ENCODE peak calls at places on chromosomes 16 and 17, in nine cellular contexts. One of them, this sample, is unnamed.

GRCh38 chr16:74811911-74812310 is 37.3 kb upstream of the FA2H start:
- DNase-seq in aorta: no peak
- DNase-seq in H9: no peak
- DNase-seq in epithelial cell of esophagus: no peak
- DNase-seq in stimulated activated CD8-positive, alpha-beta memory T cell treated with anti-CD3 and anti-CD28 coated beads, Interleukin-2, amount 100 ng/mL, for 1 hour: no peak
- DNase-seq in T follicular helper cell: no peak
- DNase-seq in NCI-H1417: no peak
- DNase-seq in GM12865: no peak
- DNase-seq in hippocampal formation: no peak
- DNase-seq in this sample: no peak

GRCh38 chr16:80599466-80599865 is 58.7 kb downstream of the DYNLRB2 start:
- DNase-seq in epithelial cell of esophagus: no peak
- DNase-seq in aorta: no peak
- DNase-seq in NCI-H1417: no peak
- DNase-seq in hippocampal formation: no peak
- DNase-seq in stimulated activated CD8-positive, alpha-beta memory T cell treated with anti-CD3 and anti-CD28 coated beads, Interleukin-2, amount 100 ng/mL, for 1 hour: no peak
- DNase-seq in GM12865: no peak
- DNase-seq in H9: no peak
- DNase-seq in T follicular helper cell: no peak
- DNase-seq in this sample: no peak

GRCh38 chr17:1197379-1197778 is 17.6 kb upstream of the ABR start:
- DNase-seq in NCI-H1417: no peak
- DNase-seq in GM12865: peak
- DNase-seq in hippocampal formation: peak
- DNase-seq in stimulated activated CD8-positive, alpha-beta memory T cell treated with anti-CD3 and anti-CD28 coated beads, Interleukin-2, amount 100 ng/mL, for 1 hour: no peak
- DNase-seq in epithelial cell of esophagus: no peak
- DNase-seq in T follicular helper cell: no peak
- DNase-seq in aorta: peak
- DNase-seq in H9: no peak
- DNase-seq in this sample: no peak

GRCh38 chr16:81544691-81545365 is 100.2 kb downstream of the CMIP start:
- DNase-seq in GM12865: peak
- DNase-seq in H9: no peak
- DNase-seq in aorta: peak
- DNase-seq in stimulated activated CD8-positive, alpha-beta memory T cell treated with anti-CD3 and anti-CD28 coated beads, Interleukin-2, amount 100 ng/mL, for 1 hour: no peak
- DNase-seq in T follicular helper cell: no peak
- DNase-seq in NCI-H1417: no peak
- DNase-seq in hippocampal formation: no peak
- DNase-seq in epithelial cell of esophagus: no peak
- DNase-seq in this sample: no peak

GRCh38 chr17:51362818-51363598 is 102.7 kb downstream of the UTP18 start:
- DNase-seq in epithelial cell of esophagus: peak
- DNase-seq in T follicular helper cell: no peak
- DNase-seq in NCI-H1417: no peak
- DNase-seq in H9: no peak
- DNase-seq in hippocampal formation: peak
- DNase-seq in stimulated activated CD8-positive, alpha-beta memory T cell treated with anti-CD3 and anti-CD28 coated beads, Interleukin-2, amount 100 ng/mL, for 1 hour: no peak
- DNase-seq in aorta: no peak
- DNase-seq in GM12865: no peak
- DNase-seq in this sample: no peak

GRCh38 chr17:36931697-36932382 is 5.4 kb upstream of the LHX1 start:
- DNase-seq in aorta: no peak
- DNase-seq in hippocampal formation: no peak
- DNase-seq in H9: peak
- DNase-seq in GM12865: no peak
- DNase-seq in epithelial cell of esophagus: no peak
- DNase-seq in T follicular helper cell: no peak
- DNase-seq in NCI-H1417: no peak
- DNase-seq in stimulated activated CD8-positive, alpha-beta memory T cell treated with anti-CD3 and anti-CD28 coated beads, Interleukin-2, amount 100 ng/mL, for 1 hour: no peak
- DNase-seq in this sample: no peak

GRCh38 chr17:44078412-44078811 is 7.9 kb downstream of the G6PC3 start:
- DNase-seq in GM12865: no peak
- DNase-seq in hippocampal formation: no peak
- DNase-seq in T follicular helper cell: no peak
- DNase-seq in H9: peak
- DNase-seq in aorta: peak
- DNase-seq in stimulated activated CD8-positive, alpha-beta memory T cell treated with anti-CD3 and anti-CD28 coated beads, Interleukin-2, amount 100 ng/mL, for 1 hour: no peak
- DNase-seq in NCI-H1417: no peak
- DNase-seq in epithelial cell of esophagus: no peak
- DNase-seq in this sample: no peak

GRCh38 chr17:35257080-35257701 is 14.3 kb downstream of the SLFN5 start:
- DNase-seq in H9: no peak
- DNase-seq in epithelial cell of esophagus: peak
- DNase-seq in hippocampal formation: no peak
- DNase-seq in GM12865: no peak
- DNase-seq in NCI-H1417: peak
- DNase-seq in aorta: no peak
- DNase-seq in stimulated activated CD8-positive, alpha-beta memory T cell treated with anti-CD3 and anti-CD28 coated beads, Interleukin-2, amount 100 ng/mL, for 1 hour: no peak
- DNase-seq in T follicular helper cell: no peak
- DNase-seq in this sample: no peak

GRCh38 chr17:73759324-73760185 is 115.3 kb upstream of the SDK2 start:
- DNase-seq in stimulated activated CD8-positive, alpha-beta memory T cell treated with anti-CD3 and anti-CD28 coated beads, Interleukin-2, amount 100 ng/mL, for 1 hour: no peak
- DNase-seq in H9: no peak
- DNase-seq in hippocampal formation: no peak
- DNase-seq in GM12865: no peak
- DNase-seq in aorta: no peak
- DNase-seq in T follicular helper cell: no peak
- DNase-seq in NCI-H1417: peak
- DNase-seq in epithelial cell of esophagus: no peak
- DNase-seq in this sample: no peak

GRCh38 chr16:1826691-1827573 is at the start of the genes FAHD1 and HAGH:
- DNase-seq in hippocampal formation: peak
- DNase-seq in H9: peak
- DNase-seq in T follicular helper cell: peak
- DNase-seq in NCI-H1417: peak
- DNase-seq in GM12865: peak
- DNase-seq in epithelial cell of esophagus: peak
- DNase-seq in aorta: peak
- DNase-seq in stimulated activated CD8-positive, alpha-beta memory T cell treated with anti-CD3 and anti-CD28 coated beads, Interleukin-2, amount 100 ng/mL, for 1 hour: peak
- DNase-seq in this sample: peak

GRCh38 chr16:72467157-72467759 is 295.3 kb upstream of the PMFBP1 start:
- DNase-seq in stimulated activated CD8-positive, alpha-beta memory T cell treated with anti-CD3 and anti-CD28 coated beads, Interleukin-2, amount 100 ng/mL, for 1 hour: no peak
- DNase-seq in aorta: no peak
- DNase-seq in T follicular helper cell: no peak
- DNase-seq in hippocampal formation: peak
- DNase-seq in H9: no peak
- DNase-seq in epithelial cell of esophagus: peak
- DNase-seq in GM12865: peak
- DNase-seq in NCI-H1417: peak
- DNase-seq in this sample: no peak